ENCODE peak calls at places on chromosomes 5 and 9, in seven cellular contexts. V, B, E, F, K, D and A are unnamed samples.

GRCh38 chr5:37831821-37832524 is 7.9 kb downstream of the GDNF start:
- DNase-seq in B (no peak), F (no peak), D (no peak), E (no peak), K (no peak), V (no peak), A (no peak)

GRCh38 chr5:179825655-179826182 is 5.0 kb downstream of the SQSTM1 start:
- DNase-seq in E (no peak), F (peak), V (no peak), B (peak), K (no peak), D (peak), A (no peak)

GRCh38 chr5:39716532-39716971 is 291.8 kb upstream of the DAB2 start:
- DNase-seq in B (peak), F (peak), E (no peak), K (peak), D (no peak), V (peak), A (peak)

GRCh38 chr9:131367445-131367844 is 26.4 kb upstream of the PRRC2B start:
- DNase-seq in E (no peak), F (no peak), B (no peak), V (no peak), D (no peak), K (no peak), A (no peak)

GRCh38 chr9:38278931-38279532 is 113.5 kb upstream of the ALDH1B1 start:
- DNase-seq in D (no peak), V (no peak), E (no peak), B (no peak), F (no peak), K (no peak), A (no peak)

GRCh38 chr5:88552406-88552805 is 283.8 kb upstream of the TMEM161B start:
- DNase-seq in D (no peak), B (no peak), F (no peak), K (no peak), E (no peak), V (no peak), A (no peak)

GRCh38 chr5:168334161-168335094 is 43.0 kb downstream of the WWC1 start:
- DNase-seq in E (no peak), F (no peak), B (no peak), K (no peak), V (no peak), D (peak), A (no peak)

GRCh38 chr5:96817496-96817895 is 9.8 kb upstream of the ERAP1 start:
- DNase-seq in B (no peak), F (no peak), V (no peak), K (no peak), D (no peak), E (no peak), A (no peak)

GRCh38 chr9:38228331-38229122 is 159.5 kb upstream of the SHB start:
- DNase-seq in V (no peak), K (no peak), B (no peak), F (peak), D (no peak), E (no peak), A (no peak)

GRCh38 chr9:126171641-126172040 is 155.0 kb upstream of the MVB12B start:
- DNase-seq in D (no peak), F (no peak), E (no peak), K (no peak), V (no peak), B (no peak), A (peak)

GRCh38 chr9:110131499-110131898 is 76.5 kb downstream of the C9orf152 start:
- DNase-seq in E (no peak), F (no peak), K (no peak), V (no peak), D (no peak), B (no peak), A (no peak)

GRCh38 chr5:177344891-177345290 is 6.6 kb downstream of the LMAN2 start:
- DNase-seq in E (no peak), K (no peak), V (no peak), F (no peak), D (no peak), B (no peak), A (no peak)

GRCh38 chr9:101736723-101737122 is 1.7 kb downstream of the GRIN3A start:
- DNase-seq in K (no peak), F (no peak), V (peak), E (no peak), D (no peak), B (no peak), A (no peak)

GRCh38 chr9:130128251-130128650 is 44.0 kb upstream of the NCS1 start:
- DNase-seq in V (no peak), K (peak), B (peak), E (peak), F (no peak), D (no peak), A (peak)

GRCh38 chr9:76415154-76415553 is 20.9 kb upstream of the RFK start:
- DNase-seq in B (no peak), K (no peak), D (no peak), F (no peak), V (no peak), E (no peak), A (no peak)

GRCh38 chr9:88233091-88233490 is 94.8 kb upstream of the SPATA31C2 start:
- DNase-seq in F (no peak), B (no peak), D (no peak), V (no peak), E (no peak), K (no peak), A (no peak)

GRCh38 chr5:112691341-112691685 is 46.4 kb upstream of the APC start:
- DNase-seq in V (no peak), E (no peak), F (no peak), K (no peak), D (no peak), B (no peak), A (no peak)

GRCh38 chr5:152838241-152838786 is 433.2 kb upstream of the NMUR2 start:
- DNase-seq in F (no peak), D (no peak), B (no peak), V (no peak), K (no peak), E (no peak), A (no peak)

GRCh38 chr5:88770290-88771257 is 112.4 kb downstream of the MEF2C start:
- DNase-seq in B (no peak), V (no peak), E (no peak), F (no peak), D (no peak), K (no peak), A (no peak)

GRCh38 chr5:11010811-11011210 is 249.8 kb upstream of the DAP start:
- DNase-seq in B (no peak), K (no peak), V (no peak), D (no peak), F (no peak), E (no peak), A (no peak)

GRCh38 chr5:52693279-52693678 is 94.4 kb upstream of the ITGA1 start:
- DNase-seq in D (peak), K (peak), V (peak), B (peak), F (peak), E (no peak), A (peak)

GRCh38 chr5:128782446-128782845 is 182.8 kb upstream of the SLC27A6 start:
- DNase-seq in B (peak), F (no peak), V (no peak), D (peak), E (no peak), K (no peak), A (peak)

GRCh38 chr5:120062515-120062917 is 401.6 kb upstream of the PRR16 start:
- DNase-seq in B (no peak), K (no peak), F (no peak), V (no peak), E (no peak), D (no peak), A (no peak)

GRCh38 chr5:139038618-139039305 is 159.4 kb downstream of the SIL1 start:
- DNase-seq in D (no peak), E (no peak), B (no peak), V (peak), F (no peak), K (no peak), A (no peak)

GRCh38 chr5:2751592-2752021 is at the start of gene IRX2:
- DNase-seq in E (no peak), K (peak), B (peak), D (no peak), V (no peak), F (no peak), A (peak)

GRCh38 chr5:151068571-151069197 is 12.2 kb downstream of the TNIP1 start:
- DNase-seq in E (no peak), F (no peak), K (no peak), B (peak), D (no peak), V (no peak), A (no peak)

GRCh38 chr5:1737790-1738405 is 61.7 kb downstream of the MRPL36 start:
- DNase-seq in E (peak), B (no peak), F (peak), K (no peak), D (no peak), V (peak), A (peak)

GRCh38 chr5:14476791-14477435 is 104.7 kb upstream of the OTULINL start:
- DNase-seq in E (no peak), B (no peak), D (no peak), V (no peak), K (no peak), F (no peak), A (no peak)

GRCh38 chr9:135198889-135199288 is 111.4 kb downstream of the OLFM1 start:
- DNase-seq in K (no peak), F (no peak), B (no peak), D (no peak), E (no peak), V (no peak), A (no peak)

GRCh38 chr5:43075319-43076293 is 35.5 kb upstream of the ANXA2R start:
- DNase-seq in F (no peak), D (no peak), K (no peak), V (peak), B (no peak), E (no peak), A (no peak)

GRCh38 chr9:114849450-114849849 is 43.6 kb upstream of the TNFSF15 start:
- DNase-seq in B (no peak), K (no peak), D (no peak), V (no peak), F (no peak), E (no peak), A (no peak)

GRCh38 chr5:171577940-171578856 is 158.8 kb downstream of the FGF18 start:
- DNase-seq in V (no peak), K (no peak), B (no peak), E (no peak), D (peak), F (no peak), A (no peak)
- TF ChIP-seq POLR2AphosphoS5 in V (no peak), K (no peak), B (no peak), E (no peak), D (peak), F (no peak), A (no peak)

DNA sequence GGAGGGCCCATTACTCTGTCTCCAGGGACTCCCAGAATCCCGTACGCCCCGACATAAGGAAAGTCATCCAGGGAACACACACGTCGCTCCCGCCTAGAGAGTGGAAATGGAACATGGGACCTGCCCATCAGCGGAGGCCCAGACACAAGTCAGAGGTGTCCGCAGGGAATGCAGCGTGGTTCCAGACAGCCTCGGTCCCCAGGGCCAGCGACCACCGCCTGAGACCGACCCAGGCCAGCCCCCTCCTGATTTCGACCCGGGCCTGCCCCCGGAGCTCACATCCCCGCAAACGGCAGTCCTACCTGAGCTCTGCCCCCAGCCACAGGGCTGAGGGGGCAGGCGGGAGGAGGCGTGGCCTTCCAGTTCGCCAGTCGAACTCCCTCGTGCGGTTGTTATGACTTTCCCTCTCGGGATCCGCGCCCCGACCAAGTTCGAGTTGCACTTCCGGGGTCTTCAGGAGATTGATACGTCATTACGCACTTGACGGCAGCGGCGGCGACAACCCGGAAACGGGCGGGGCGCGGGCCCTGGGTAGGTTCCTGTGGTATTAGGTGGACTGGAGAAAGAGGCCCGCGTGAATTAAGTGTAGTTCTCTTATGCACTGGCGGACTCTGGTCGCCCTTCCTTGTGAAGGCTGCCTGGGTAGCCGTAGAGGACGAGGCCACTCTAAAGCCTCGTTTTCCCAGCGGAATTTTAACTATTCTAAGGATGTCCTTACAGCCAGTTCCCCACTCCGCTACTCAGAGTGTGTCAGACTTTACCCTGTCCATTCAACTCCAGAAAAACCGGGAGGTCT is 370.0 kb upstream of the POU5F2 start:
- DNase-seq in E (peak), F (peak), D (peak), K (peak), B (peak), V (peak), A (peak)
- TF ChIP-seq EP300 in E (no peak), F (no peak), D (no peak), K (no peak), B (no peak), V (no peak), A (no peak)

DNA sequence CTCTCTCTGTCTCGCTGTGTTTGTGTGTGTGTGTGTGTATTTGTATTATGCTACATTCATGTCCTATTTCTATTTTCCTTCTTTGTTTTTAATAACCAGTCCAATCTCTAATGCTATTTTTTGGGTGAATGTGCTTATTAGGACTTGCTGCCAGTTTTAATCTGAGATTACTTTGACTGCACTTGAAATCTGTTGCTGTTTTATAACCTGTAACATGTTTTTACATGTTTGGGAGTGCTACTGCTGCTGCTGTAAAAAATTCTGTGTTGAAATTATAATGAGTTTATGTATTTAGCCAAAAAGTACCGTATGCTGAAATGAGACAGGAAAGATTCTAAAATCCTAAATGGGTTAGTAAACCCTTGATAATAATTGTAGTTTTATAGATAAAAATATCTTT is 104.7 kb upstream of the SSBP2 start:
- DNase-seq in K (no peak), E (no peak), D (no peak), B (no peak), F (no peak), V (no peak), A (no peak)
- TF ChIP-seq POLR2AphosphoS5 in K (no peak), E (no peak), D (no peak), B (no peak), F (no peak), V (no peak), A (no peak)

GRCh38 chr9:6628714-6629113 is 16.8 kb downstream of the GLDC start:
- DNase-seq in K (no peak), F (no peak), D (no peak), E (no peak), B (no peak), V (no peak), A (no peak)

GRCh38 chr9:6631207-6631512 is 14.4 kb downstream of the GLDC start:
- DNase-seq in E (no peak), D (no peak), F (no peak), B (no peak), K (no peak), V (no peak), A (no peak)

GRCh38 chr9:6634441-6634840 is 11.1 kb downstream of the GLDC start:
- DNase-seq in B (no peak), F (no peak), V (peak), D (no peak), K (no peak), E (no peak), A (no peak)

GRCh38 chr9:6632516-6633328 is 12.8 kb downstream of the GLDC start:
- DNase-seq in V (peak), K (no peak), F (no peak), E (peak), B (peak), D (no peak), A (no peak)

DNA sequence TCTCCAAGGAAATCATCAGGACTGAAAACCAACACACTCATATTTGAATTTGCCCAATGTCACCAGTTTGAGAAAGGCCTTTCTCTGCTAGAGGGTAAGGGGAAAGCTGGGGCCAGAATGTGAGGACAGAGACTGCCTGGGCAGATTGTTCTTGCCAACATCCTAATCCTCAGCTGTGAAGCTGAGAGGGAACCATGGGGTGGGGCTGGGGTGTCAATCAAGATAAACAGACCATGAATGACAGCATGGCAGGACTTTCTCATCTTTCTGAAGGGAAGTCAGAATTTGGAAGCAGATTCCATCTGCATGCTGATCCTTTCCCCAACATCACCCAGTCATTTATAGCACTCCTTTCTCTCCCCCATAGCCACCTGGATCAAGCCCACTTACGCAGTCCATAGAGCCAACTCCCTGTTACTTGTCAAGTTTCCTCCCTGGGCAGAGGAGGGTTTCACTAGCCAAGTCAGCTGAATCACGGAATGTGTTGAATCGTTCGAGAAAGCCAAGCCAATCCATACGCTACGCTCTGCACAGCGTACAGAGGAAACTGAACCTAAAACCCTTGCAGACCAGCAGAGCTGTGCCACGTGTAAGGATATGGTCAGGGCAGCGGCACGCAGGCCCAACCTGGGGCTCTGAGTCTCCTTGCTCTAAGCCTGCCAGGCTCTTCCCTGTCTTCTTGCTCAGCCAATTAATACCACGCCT is 14.9 kb downstream of the GLDC start:
- DNase-seq in D (no peak), B (peak), K (no peak), E (peak), V (no peak), F (no peak), A (no peak)
- TF ChIP-seq EP300 in D (no peak), B (no peak), K (no peak), E (peak), V (no peak), F (no peak), A (no peak)

GRCh38 chr5:116980581-116980980 is 406.0 kb upstream of the SEMA6A start:
- DNase-seq in V (no peak), K (no peak), D (no peak), F (no peak), E (no peak), B (no peak), A (no peak)

DNA sequence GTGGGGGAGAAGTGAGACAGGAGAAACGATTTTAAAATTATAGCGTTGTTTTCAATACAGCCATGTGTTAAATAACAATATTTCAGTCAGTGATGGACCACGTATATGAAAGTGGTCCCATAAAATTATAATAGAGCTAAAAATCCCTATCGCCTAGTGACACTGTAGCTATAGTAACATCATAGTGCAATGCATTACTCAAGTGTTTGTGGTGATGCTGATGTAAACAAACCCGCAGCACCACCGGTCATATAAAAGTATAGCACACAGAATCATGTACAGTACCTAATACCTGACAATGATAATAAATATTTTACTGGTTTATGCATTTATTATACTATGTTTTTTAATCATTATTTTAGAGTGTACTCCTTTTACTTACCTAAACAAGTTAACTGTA is 407.4 kb upstream of the SEMA6A start:
- DNase-seq in E (no peak), F (no peak), V (no peak), D (no peak), B (no peak), K (no peak), A (no peak)
- TF ChIP-seq POLR2AphosphoS5 in E (no peak), F (no peak), V (no peak), D (no peak), B (no peak), K (no peak), A (no peak)

GRCh38 chr5:65651144-65651543 is 26.3 kb downstream of the SHLD3 start:
- DNase-seq in E (no peak), B (peak), K (no peak), D (no peak), V (no peak), F (no peak), A (no peak)
- TF ChIP-seq EP300 in E (no peak), B (no peak), K (no peak), D (no peak), V (no peak), F (no peak), A (no peak)

GRCh38 chr5:148842161-148842560 is 15.8 kb downstream of the ADRB2 start:
- DNase-seq in D (no peak), E (no peak), F (no peak), V (no peak), B (no peak), K (no peak), A (no peak)

GRCh38 chr5:148844433-148845279 is 18.2 kb downstream of the ADRB2 start:
- DNase-seq in K (peak), E (no peak), B (no peak), D (no peak), F (no peak), V (no peak), A (no peak)

GRCh38 chr5:148840531-148840930 is 14.1 kb downstream of the ADRB2 start:
- DNase-seq in V (no peak), E (no peak), D (no peak), F (no peak), B (no peak), K (no peak), A (no peak)

GRCh38 chr5:148841519-148841918 is 15.1 kb downstream of the ADRB2 start:
- DNase-seq in K (no peak), D (no peak), V (no peak), B (no peak), F (no peak), E (no peak), A (no peak)

GRCh38 chr5:148843510-148844318 is 17.3 kb downstream of the ADRB2 start:
- DNase-seq in K (no peak), V (no peak), F (no peak), E (no peak), B (no peak), D (no peak), A (no peak)
- TF ChIP-seq POLR2AphosphoS5 in K (no peak), V (no peak), F (no peak), E (no peak), B (no peak), D (no peak), A (no peak)

GRCh38 chr5:149939572-149939971 is 5.0 kb downstream of the PDE6A start:
- DNase-seq in F (no peak), V (no peak), E (no peak), D (no peak), K (no peak), B (no peak), A (no peak)

GRCh38 chr5:149937610-149938009 is 7.0 kb downstream of the PDE6A start:
- DNase-seq in F (no peak), D (no peak), K (no peak), E (no peak), B (no peak), V (no peak), A (no peak)

GRCh38 chr5:149940077-149940574 is 4.5 kb downstream of the PDE6A start:
- DNase-seq in E (no peak), F (no peak), B (no peak), K (no peak), V (peak), D (no peak), A (no peak)

GRCh38 chr5:149938272-149938671 is 6.3 kb downstream of the PDE6A start:
- DNase-seq in K (peak), V (peak), E (no peak), B (peak), D (no peak), F (no peak), A (peak)

GRCh38 chr5:149938791-149939358 is 5.7 kb downstream of the PDE6A start:
- DNase-seq in E (no peak), K (peak), V (peak), D (no peak), F (no peak), B (no peak), A (no peak)
- TF ChIP-seq EP300 in E (no peak), K (no peak), V (no peak), D (no peak), F (no peak), B (no peak), A (no peak)

GRCh38 chr5:115558388-115558956 is 13.9 kb upstream of the FEM1C start:
- DNase-seq in V (no peak), B (no peak), K (no peak), E (no peak), D (no peak), F (no peak), A (peak)
- TF ChIP-seq POLR2AphosphoS5 in V (no peak), B (no peak), K (no peak), E (no peak), D (peak), F (no peak), A (no peak)